ENCODE peak calls at places on chromosome 4, in four cellular contexts. J is cardiac muscle cell, X is RWPE1, B is stomach. Y is an unnamed sample.

GRCh38 chr4:109389367-109390118 is 44.1 kb upstream of the SEC24B start:
- DNase-seq in J (peak), X (no peak), B (no peak), Y (no peak)

GRCh38 chr4:71004281-71004851 is 10.9 kb downstream of the DCK start:
- DNase-seq in J (no peak), X (no peak), B (no peak), Y (no peak)

GRCh38 chr4:61296115-61296514 is 96.0 kb downstream of the ADGRL3 start:
- DNase-seq in J (no peak), X (no peak), B (no peak), Y (no peak)

GRCh38 chr4:29805245-29805644 is 914.9 kb upstream of the PCDH7 start:
- DNase-seq in J (no peak), X (no peak), B (no peak), Y (no peak)

GRCh38 chr4:31366041-31366440 is 645.9 kb downstream of the PCDH7 start:
- DNase-seq in J (peak), X (no peak), B (no peak), Y (no peak)

GRCh38 chr4:52299120-52299519 is 248.0 kb downstream of the SPATA18 start:
- DNase-seq in J (no peak), X (no peak), B (no peak), Y (no peak)

GRCh38 chr4:1241466-1241935 is 7.4 kb downstream of the CTBP1 start:
- DNase-seq in J (no peak), X (no peak), B (no peak), Y (no peak)

GRCh38 chr4:159003420-159004253 is 99.2 kb upstream of the RAPGEF2 start:
- DNase-seq in J (peak), X (no peak), B (no peak), Y (no peak)

GRCh38 chr4:140374130-140374477 is 658 bp downstream of the SCOC start:
- DNase-seq in J (no peak), X (peak), B (no peak), Y (no peak)

GRCh38 chr4:172989984-172990711 is 178.5 kb upstream of the GALNT7 start:
- DNase-seq in J (no peak), X (no peak), B (no peak), Y (no peak)

DNA sequence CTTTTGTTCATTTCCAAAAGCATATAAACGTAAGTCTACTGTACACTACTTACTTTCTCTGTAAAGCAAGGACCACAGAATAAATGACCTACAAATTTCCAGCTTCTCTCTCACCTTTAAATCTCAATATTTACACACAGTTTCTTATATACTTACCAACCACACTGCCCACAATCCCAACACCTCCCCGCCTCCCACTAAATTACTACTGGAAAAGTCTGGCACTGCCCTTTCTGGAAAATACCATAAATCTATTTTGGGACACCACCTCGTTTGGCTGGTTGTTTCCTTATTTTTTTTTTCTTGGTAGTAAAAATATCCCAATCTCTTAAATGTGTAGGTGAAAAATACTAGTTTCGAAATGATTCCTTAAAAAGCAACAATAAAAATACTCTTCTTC is 19.6 kb downstream of the FAT1 start:
- DNase-seq in J (no peak), X (no peak), B (no peak), Y (no peak)
- H3K27ac ChIP-seq in J (no peak), X (no peak), B (peak), Y (no peak)

DNA sequence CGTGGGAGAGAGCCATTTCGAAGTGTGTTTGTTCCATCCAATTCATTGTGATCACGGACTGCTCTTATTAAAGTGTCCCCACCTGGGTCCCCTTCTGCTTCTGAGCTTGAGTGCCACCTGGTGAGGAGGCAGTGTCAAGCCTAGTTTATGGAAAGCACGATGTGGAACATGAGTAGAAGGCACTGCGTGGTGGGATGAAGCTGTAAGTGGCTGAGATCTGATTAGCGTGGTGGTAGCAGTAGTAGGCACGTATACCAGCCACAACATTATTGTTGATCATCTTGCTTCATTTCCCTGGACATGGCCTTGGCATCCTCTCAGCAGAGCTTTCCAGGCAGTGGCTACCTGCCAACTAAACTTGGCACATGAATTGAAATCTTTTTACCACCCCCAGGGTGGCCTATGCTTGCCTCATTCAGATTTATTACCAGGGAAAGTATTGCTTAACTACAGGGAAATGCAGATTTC is 46.4 kb downstream of the GPAT3 start:
- DNase-seq in J (peak), X (peak), B (peak), Y (no peak)
- TF ChIP-seq CTCF in J (no peak), X (no peak), B (no peak), Y (no peak)

DNA sequence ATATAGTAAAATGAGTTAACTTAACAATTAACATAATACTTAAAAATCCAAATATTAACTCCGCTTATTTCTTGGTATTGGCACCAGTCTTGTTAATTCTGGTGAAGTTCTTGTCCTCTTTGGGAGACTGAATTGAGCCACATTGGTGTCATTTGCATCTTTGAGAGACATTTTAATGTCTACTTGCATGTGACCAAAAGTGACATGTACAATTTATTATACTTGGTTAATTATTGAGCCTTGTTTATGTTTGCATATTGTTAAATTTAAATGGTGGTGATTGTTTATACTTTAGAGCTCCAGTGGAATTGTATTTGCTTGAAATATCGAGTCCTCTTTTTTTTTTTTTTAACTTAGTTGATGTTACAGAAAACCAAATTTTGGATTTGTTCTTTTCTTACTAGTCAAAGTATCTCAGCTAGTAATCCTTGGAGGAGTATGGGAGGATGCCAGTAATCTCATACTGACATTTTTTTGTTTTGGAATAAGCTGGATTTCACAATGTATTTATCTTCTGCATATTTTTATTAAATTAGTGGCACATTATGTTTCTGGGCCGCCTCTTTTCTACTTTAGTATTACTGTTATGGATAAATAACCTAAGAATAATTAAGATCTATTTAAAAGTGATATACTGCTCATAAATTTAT is 3.9 kb downstream of the SPCS3 start:
- DNase-seq in J (peak), X (no peak), B (no peak), Y (no peak)
- H3K27ac ChIP-seq in J (no peak), X (no peak), B (no peak), Y (no peak)

GRCh38 chr4:184396001-184396400 is 78.3 kb downstream of the IRF2 start:
- DNase-seq in J (no peak), X (no peak), B (no peak), Y (no peak)
- TF ChIP-seq CTCF in J (no peak), X (no peak), B (no peak), Y (no peak)

GRCh38 chr4:77699731-77700210 is 94.2 kb downstream of the CXCL13 start:
- DNase-seq in J (peak), X (peak), B (no peak), Y (no peak)
- H3K27ac ChIP-seq in J (peak), X (no peak), B (no peak), Y (no peak)

GRCh38 chr4:184286346-184286745 is 68.7 kb upstream of the ENPP6 start:
- DNase-seq in J (peak), X (no peak), B (no peak), Y (no peak)

GRCh38 chr4:184288451-184289178 is 70.9 kb upstream of the ENPP6 start:
- DNase-seq in J (no peak), X (no peak), B (peak), Y (peak)

GRCh38 chr4:184289179-184289535 is 71.5 kb upstream of the ENPP6 start:
- DNase-seq in J (no peak), X (no peak), B (no peak), Y (no peak)

GRCh38 chr4:184284742-184285141 is 67.1 kb upstream of the ENPP6 start:
- DNase-seq in J (no peak), X (no peak), B (no peak), Y (no peak)

GRCh38 chr4:184287697-184288255 is 70.1 kb upstream of the ENPP6 start:
- DNase-seq in J (peak), X (peak), B (peak), Y (no peak)
- TF ChIP-seq CTCF in J (peak), X (no peak), B (no peak), Y (no peak)

DNA sequence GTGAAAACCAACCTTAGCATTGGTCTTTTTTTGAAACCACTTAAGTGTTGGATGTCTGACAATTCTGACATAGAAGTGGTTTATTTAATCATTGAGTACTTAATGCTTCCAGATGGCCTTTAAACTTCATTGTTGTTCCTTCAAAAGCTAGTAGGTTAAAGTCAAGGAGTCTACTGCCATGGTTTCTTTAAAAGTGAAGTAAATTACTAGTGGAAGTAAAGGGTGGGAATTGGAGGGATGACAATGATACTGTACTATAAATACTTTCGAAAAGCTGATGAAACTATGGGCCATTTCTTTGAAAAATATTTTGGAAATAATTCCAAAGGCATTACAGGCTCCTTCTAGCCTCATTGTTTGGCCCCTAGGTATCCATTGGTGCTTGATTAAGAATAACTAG is 51.9 kb downstream of the ATP10D start:
- DNase-seq in J (no peak), X (no peak), B (no peak), Y (no peak)
- H3K27ac ChIP-seq in J (no peak), X (no peak), B (no peak), Y (no peak)

GRCh38 chr4:174259580-174259979 is 23.9 kb downstream of the FBXO8 start:
- DNase-seq in J (peak), X (no peak), B (no peak), Y (no peak)
- TF ChIP-seq CTCF in J (no peak), X (no peak), B (no peak), Y (no peak)

GRCh38 chr4:185958094-185958493 is 110.9 kb upstream of the TLR3 start:
- DNase-seq in J (no peak), X (no peak), B (no peak), Y (no peak)
- H3K27ac ChIP-seq in J (no peak), X (no peak), B (no peak), Y (no peak)